ENCODE peak calls at places on chromosome 16, in ten cellular contexts. T is prostate gland, S is transverse colon, J is stomach, F is spleen, G is H1, L is sigmoid colon, D is GM12892, E is endothelial cell of umbilical vein, H is HCT116. W is an unnamed sample.

GRCh38 chr16:12794486-12795399 is 8.9 kb downstream of the CPPED1 start:
- DNase-seq in T (no peak), S (no peak), J (no peak), F (peak), G (no peak), L (no peak), D (no peak), E (no peak), H (no peak), W (no peak)

GRCh38 chr16:65817066-65817465 is 549.4 kb upstream of the CDH5 start:
- DNase-seq in T (no peak), S (no peak), J (no peak), F (no peak), G (peak), L (no peak), D (no peak), E (no peak), H (no peak), W (no peak)

GRCh38 chr16:30445408-30446202 is at the start of gene SEPHS2:
- DNase-seq in T (peak), S (peak), J (peak), F (peak), G (peak), L (peak), D (peak), E (peak), H (peak), W (peak)

GRCh38 chr16:81313731-81314602 is 795 bp upstream of the GAN start:
- DNase-seq in T (no peak), S (no peak), J (no peak), F (no peak), G (peak), L (no peak), D (no peak), E (no peak), H (no peak), W (no peak)

GRCh38 chr16:90011908-90012501 is 7.3 kb downstream of the DBNDD1 start:
- DNase-seq in T (no peak), S (no peak), J (no peak), F (no peak), G (no peak), L (no peak), D (no peak), E (no peak), H (no peak), W (no peak)

GRCh38 chr16:2102471-2102870 is 33.2 kb downstream of the PKD1 start:
- DNase-seq in T (no peak), S (no peak), J (no peak), F (no peak), G (no peak), L (no peak), D (no peak), E (no peak), H (no peak), W (no peak)

GRCh38 chr16:76081936-76082335 is 195.3 kb upstream of the CNTNAP4 start:
- DNase-seq in T (no peak), S (no peak), J (no peak), F (no peak), G (no peak), L (no peak), D (no peak), E (no peak), H (no peak), W (no peak)

GRCh38 chr16:11835309-11835708 is 16.0 kb downstream of the RSL1D1 start:
- DNase-seq in T (no peak), S (no peak), J (no peak), F (peak), G (no peak), L (no peak), D (no peak), E (no peak), H (no peak), W (no peak)

GRCh38 chr16:89216315-89217137 is 977 bp upstream of the ZNF778 start:
- DNase-seq in T (peak), S (peak), J (peak), F (peak), G (no peak), L (peak), D (no peak), E (peak), H (peak), W (no peak)

GRCh38 chr16:57427824-57428223 is 19.4 kb downstream of the CIAPIN1 start:
- DNase-seq in T (no peak), S (no peak), J (no peak), F (no peak), G (no peak), L (no peak), D (no peak), E (no peak), H (no peak), W (no peak)

GRCh38 chr16:85536073-85536410 is 77.1 kb upstream of the GSE1 start:
- DNase-seq in T (no peak), S (no peak), J (peak), F (no peak), G (no peak), L (peak), D (no peak), E (peak), H (no peak), W (no peak)

DNA sequence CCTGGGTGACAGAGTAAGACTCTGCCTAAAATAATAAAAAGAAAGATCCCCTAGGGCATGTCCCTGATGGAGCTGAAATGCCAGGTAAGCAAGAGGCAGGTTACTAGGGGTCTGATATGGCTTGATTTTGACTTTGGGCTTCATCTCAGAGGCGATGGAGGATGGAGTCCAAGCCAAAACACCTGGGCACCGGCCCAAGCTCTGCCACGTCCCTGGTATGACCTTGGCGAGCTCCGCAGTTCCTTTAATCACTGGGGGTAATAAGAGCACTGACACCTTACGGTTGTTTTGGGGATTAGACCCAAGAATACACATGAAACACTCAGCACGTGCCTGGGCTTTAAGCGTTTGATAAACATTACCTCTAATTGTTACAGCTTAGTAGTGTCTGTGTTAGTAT is 350.8 kb upstream of the HSBP1 start:
- DNase-seq in T (no peak), S (no peak), J (no peak), F (no peak), G (no peak), L (no peak), D (no peak), E (no peak), H (no peak), W (no peak)
- TF ChIP-seq POLR2A in T (no peak), S (no peak), J (no peak), F (no peak), G (no peak), L (no peak), D (no peak), E (no peak), H (no peak), W (no peak)

DNA sequence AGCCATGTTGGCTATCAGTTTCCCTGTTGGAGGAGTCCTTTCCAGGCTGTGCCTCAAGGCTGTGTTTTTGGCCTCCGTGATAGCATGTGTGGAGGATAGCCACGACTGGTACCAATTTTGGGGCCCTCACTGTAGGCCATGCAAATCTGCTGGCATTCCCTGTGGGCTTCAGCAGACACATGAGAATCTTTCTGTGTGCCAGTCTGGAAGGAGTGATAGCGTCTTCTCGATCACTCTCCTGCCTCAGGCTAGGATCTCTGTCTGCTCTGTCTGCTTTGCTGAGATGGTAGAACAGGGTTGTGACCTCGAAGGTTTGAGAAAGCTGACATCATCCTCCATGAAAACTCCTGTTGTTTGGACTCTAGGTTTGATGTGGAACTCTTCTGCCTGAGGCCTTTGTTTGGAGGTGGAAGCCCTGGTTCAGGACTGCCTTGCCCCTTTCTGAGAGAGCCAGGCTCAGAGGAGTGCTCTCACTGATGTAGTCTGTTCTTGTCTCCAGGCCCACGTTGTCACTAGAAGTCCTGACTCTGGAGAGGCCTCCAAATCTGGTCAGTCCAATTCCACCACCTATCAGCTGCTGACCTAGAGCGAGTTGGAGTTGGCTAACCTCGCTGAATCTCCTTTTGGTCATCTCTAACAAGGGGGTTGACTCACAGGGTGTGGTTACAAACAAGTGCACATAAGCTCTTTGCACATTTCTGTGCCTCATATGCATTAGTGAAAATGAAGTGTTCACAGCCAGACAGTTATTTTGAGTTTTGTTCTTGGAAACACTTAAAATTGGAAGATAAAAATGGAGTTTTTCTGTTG is 12.1 kb upstream of the EDC4 start:
- DNase-seq in T (no peak), S (no peak), J (no peak), F (no peak), G (no peak), L (no peak), D (no peak), E (no peak), H (no peak), W (no peak)
- TF ChIP-seq POLR2AphosphoS5 in T (no peak), S (no peak), J (no peak), F (no peak), G (no peak), L (no peak), D (no peak), E (no peak), H (no peak), W (no peak)

GRCh38 chr16:70685061-70685937 is 554 bp downstream of the MTSS2 start:
- DNase-seq in T (no peak), S (no peak), J (no peak), F (peak), G (no peak), L (no peak), D (no peak), E (no peak), H (no peak), W (peak)
- TF ChIP-seq POLR2A in T (peak), S (no peak), J (no peak), F (no peak), G (no peak), L (no peak), D (no peak), E (no peak), H (no peak), W (no peak)

GRCh38 chr16:55102077-55102476 is 171.4 kb downstream of the IRX5 start:
- DNase-seq in T (no peak), S (no peak), J (no peak), F (no peak), G (no peak), L (peak), D (no peak), E (no peak), H (no peak), W (no peak)

DNA sequence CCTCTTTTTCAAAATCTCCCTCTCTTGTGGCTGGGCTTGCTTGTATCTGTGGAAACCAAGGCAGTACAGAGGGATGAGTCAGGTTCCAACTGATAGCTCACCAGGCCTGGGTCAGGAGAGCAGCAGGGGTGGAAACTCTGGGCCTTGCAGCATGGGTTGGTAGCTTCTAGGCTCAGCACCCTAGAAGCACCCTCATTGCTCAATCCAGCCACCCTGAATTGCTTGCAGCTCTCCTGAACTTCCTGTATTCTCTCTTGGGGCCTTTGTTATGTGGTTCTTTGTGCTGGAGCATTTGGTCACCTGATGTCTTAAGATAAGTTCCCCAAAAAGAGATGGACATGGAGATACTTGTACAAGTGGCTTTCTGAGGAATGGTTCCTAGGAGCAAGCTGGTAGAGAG is 169.4 kb downstream of the IRX5 start:
- DNase-seq in T (no peak), S (no peak), J (no peak), F (no peak), G (no peak), L (no peak), D (no peak), E (no peak), H (no peak), W (no peak)
- TF ChIP-seq POLR2AphosphoS5 in T (no peak), S (no peak), J (no peak), F (no peak), G (no peak), L (no peak), D (no peak), E (no peak), H (no peak), W (no peak)

W was measured in GM12891.